ENCODE peak calls at places on chromosomes 1 and 21, in five cellular contexts. S, O, L, U and E are unnamed samples.

GRCh38 chr1:168759077-168759476 is 30.1 kb upstream of the DPT start:
- DNase-seq in U (no peak), O (no peak), L (no peak), S (no peak), E (no peak)

GRCh38 chr1:244280221-244280620 is 171.5 kb downstream of the ADSS2 start:
- DNase-seq in S (no peak), L (no peak), U (no peak), O (no peak), E (no peak)

GRCh38 chr1:161511018-161511755 is 5.9 kb downstream of the FCGR2A start:
- DNase-seq in S (no peak), L (no peak), U (no peak), O (peak), E (no peak)

GRCh38 chr1:239587066-239587465 is 200.7 kb downstream of the CHRM3 start:
- DNase-seq in O (no peak), L (no peak), S (no peak), U (no peak), E (no peak)

GRCh38 chr1:92356956-92357355 is 58.1 kb downstream of the RPAP2 start:
- DNase-seq in O (peak), S (no peak), U (no peak), L (no peak), E (no peak)

GRCh38 chr1:111596499-111596898 is 23.1 kb upstream of the RAP1A start:
- DNase-seq in U (no peak), O (no peak), S (no peak), L (no peak), E (no peak)

GRCh38 chr1:93669369-93669768 is 12.3 kb downstream of the BCAR3 start:
- DNase-seq in S (no peak), O (no peak), L (no peak), U (no peak), E (no peak)

GRCh38 chr1:236502579-236502971 is 21.2 kb upstream of the LGALS8 start:
- DNase-seq in L (no peak), S (no peak), O (peak), U (no peak), E (no peak)

GRCh38 chr1:23546897-23547596 is 12.3 kb downstream of the ID3 start:
- DNase-seq in S (no peak), L (no peak), O (no peak), U (no peak), E (no peak)

GRCh38 chr1:195717651-195718050 is 890.6 kb downstream of the KCNT2 start:
- DNase-seq in S (no peak), U (no peak), O (peak), L (no peak), E (no peak)

GRCh38 chr21:41171210-41171609 is 3.2 kb downstream of the BACE2 start:
- DNase-seq in U (no peak), L (peak), S (no peak), O (no peak), E (no peak)

GRCh38 chr1:209840611-209841010 is 12.8 kb downstream of the UTP25 start:
- DNase-seq in U (no peak), O (no peak), L (no peak), S (no peak), E (no peak)

GRCh38 chr1:63674238-63674864 is 81.1 kb downstream of the PGM1 start:
- DNase-seq in S (peak), L (peak), U (peak), O (peak), E (no peak)

GRCh38 chr21:34800797-34801518 is 132.2 kb downstream of the CLIC6 start:
- DNase-seq in U (no peak), O (peak), S (no peak), L (no peak), E (no peak)

GRCh38 chr1:151862604-151863003 is 9.1 kb upstream of the THEM5 start:
- DNase-seq in O (no peak), L (no peak), S (no peak), U (no peak), E (no peak)

GRCh38 chr1:229037806-229038405 is 233.0 kb upstream of the RAB4A start:
- DNase-seq in S (no peak), O (no peak), U (no peak), L (no peak), E (no peak)

GRCh38 chr1:213783898-213784297 is 203.9 kb upstream of the PROX1 start:
- DNase-seq in S (no peak), O (no peak), U (no peak), L (no peak), E (no peak)

GRCh38 chr1:238060046-238060445 is 169.3 kb upstream of the ZP4 start:
- DNase-seq in S (no peak), U (no peak), O (no peak), L (no peak), E (no peak)
- TF ChIP-seq CTCF in S (no peak), U (no peak), O (no peak), L (no peak), E (no peak)

GRCh38 chr1:164977561-164977960 is 379.0 kb downstream of the LMX1A start:
- DNase-seq in O (no peak), S (no peak), U (no peak), L (no peak), E (no peak)
- TF ChIP-seq CTCF in O (no peak), S (no peak), U (no peak), L (no peak), E (no peak)

GRCh38 chr1:232186936-232187335 is 443.0 kb downstream of the SIPA1L2 start:
- DNase-seq in L (no peak), O (no peak), U (no peak), S (peak), E (no peak)
- TF ChIP-seq CTCF in L (no peak), O (no peak), U (no peak), S (no peak), E (no peak)

GRCh38 chr1:5597991-5598823 is 394.0 kb downstream of the NPHP4 start:
- DNase-seq in L (peak), O (peak), S (no peak), U (peak), E (no peak)
- TF ChIP-seq CTCF in L (no peak), O (peak), S (peak), U (no peak), E (no peak)

GRCh38 chr1:207579436-207579799 is 65.5 kb upstream of the CR1L start:
- DNase-seq in U (no peak), O (peak), S (peak), L (peak), E (no peak)
- TF ChIP-seq CTCF in U (no peak), O (peak), S (peak), L (no peak), E (peak)

DNA sequence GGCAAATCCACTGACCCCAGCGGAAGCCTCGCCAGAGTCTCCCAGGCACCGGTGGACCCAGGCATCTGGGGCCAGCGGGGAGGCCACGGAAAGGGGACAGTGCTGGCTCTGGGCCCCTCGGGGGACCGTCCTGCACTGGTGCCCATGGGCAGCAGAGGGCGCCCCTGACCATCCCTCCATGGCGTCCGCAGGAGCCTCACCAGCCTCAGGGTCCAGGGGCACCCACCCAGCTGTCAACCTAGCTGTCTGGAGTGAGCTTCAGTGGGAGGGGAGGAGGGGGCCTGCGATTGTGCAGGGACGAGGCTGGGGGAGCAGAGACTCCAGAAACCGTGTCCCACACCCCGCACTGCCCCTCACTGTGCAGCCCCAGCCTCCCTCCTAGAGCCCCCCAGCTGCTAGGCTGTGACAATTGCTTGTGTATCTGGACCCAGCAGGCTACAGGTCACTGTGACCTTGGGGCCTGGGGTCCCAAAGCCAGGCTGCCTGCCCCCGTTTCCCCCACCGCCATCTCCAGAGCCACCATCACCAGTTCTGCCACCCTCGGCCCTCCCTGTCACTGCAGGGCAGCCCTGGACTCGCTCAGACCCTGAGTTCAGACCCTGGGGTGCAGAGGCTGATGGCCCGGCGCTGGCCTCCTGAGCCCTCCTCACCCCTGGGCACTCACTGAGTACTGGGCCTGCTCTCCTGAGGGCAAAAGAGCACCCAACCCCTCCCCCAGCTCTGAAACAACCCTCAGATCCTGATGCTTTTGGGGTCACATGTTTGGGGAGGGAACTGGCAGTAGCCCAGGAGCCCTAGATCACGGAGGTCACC is 10.7 kb upstream of the COL6A1 start:
- DNase-seq in U (peak), L (peak), O (peak), S (no peak), E (peak)
- TF ChIP-seq CTCF in U (peak), L (peak), O (peak), S (no peak), E (peak)

DNA sequence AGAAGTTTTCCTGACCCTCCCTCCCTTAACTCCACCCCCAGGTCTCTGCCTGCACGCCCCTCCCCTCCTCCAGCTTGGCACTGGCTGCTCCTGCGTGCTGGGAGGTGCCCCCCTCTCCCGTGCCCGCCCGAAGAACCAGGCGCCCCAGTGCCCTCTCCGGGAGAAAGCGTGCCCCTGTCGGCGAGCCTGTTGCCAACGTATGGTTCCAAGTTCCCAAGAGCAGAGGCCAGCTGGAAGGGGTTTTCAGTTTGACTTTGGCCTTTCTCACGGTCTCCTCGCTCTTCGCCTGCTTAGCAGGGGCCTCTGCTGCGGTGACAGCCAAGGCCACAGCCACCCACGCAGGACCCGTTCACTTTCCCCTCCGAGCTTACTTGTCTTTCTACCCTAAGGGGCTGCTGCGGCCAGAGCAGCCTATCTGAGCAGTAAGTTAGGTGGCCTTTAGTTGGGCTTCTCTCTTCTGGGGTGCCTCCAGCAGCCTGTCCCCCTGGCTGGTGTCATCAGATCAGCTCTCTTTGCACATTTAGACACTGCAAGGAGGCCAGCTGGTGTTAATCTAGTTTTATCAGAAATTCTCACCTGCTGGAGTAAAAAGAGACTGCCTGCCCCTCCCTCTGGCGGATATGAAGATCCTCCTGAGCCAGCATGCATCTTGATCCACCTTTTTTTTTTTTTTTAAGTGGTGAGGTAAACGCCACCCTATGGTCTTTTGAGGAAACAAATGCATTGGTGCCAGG is 1.5 kb downstream of the STUM start:
- DNase-seq in S (no peak), O (peak), L (peak), U (no peak), E (no peak)
- TF ChIP-seq CTCF in S (no peak), O (peak), L (no peak), U (peak), E (peak)

DNA sequence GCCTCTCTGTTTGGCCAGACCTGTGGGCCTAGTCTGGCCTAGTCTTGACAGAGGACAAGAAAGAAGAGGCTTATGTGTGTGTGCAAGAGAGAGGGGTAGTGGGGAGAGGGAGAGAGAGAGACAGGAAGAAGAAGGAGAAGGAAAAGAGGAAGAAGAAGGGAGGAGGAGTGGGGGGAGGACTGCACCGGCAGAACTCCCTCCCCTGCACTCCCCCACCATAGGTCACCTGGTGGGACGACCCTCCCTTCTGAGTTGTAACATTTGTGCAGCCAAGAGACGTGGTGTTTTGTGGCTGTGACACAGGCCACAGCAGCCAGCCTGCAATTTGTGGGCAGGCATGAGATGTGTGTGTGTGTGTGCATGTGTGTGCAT is 4.3 kb downstream of the INAVA start:
- DNase-seq in O (no peak), U (no peak), L (no peak), S (no peak), E (no peak)
- TF ChIP-seq CTCF in O (no peak), U (no peak), L (no peak), S (no peak), E (no peak)

GRCh38 chr1:43229831-43230780 is 39.7 kb upstream of the TMEM125 start:
- DNase-seq in U (peak), L (no peak), O (no peak), S (no peak), E (no peak)
- TF ChIP-seq CTCF in U (no peak), L (no peak), O (no peak), S (no peak), E (no peak)

GRCh38 chr1:38964140-38964548 is 22.5 kb upstream of the RHBDL2 start:
- DNase-seq in O (no peak), U (no peak), S (no peak), L (no peak), E (no peak)
- TF ChIP-seq CTCF in O (peak), U (no peak), S (peak), L (no peak), E (no peak)